ENCODE peak calls at places on chromosomes 5 and 9, in four cellular contexts. G is fibroblast of lung, O is endothelial cell of umbilical vein, J is lower leg skin. X is an unnamed sample.

GRCh38 chr5:80238778-80239679 is 16.8 kb downstream of the SERINC5 start:
- DNase-seq in G (peak), J (peak), O (peak), X (peak)

GRCh38 chr9:1639166-1639565 is 376.0 kb upstream of the SMARCA2 start:
- DNase-seq in G (no peak), J (no peak), O (no peak), X (no peak)

GRCh38 chr9:96342553-96343245 is 40.7 kb upstream of the HSD17B3 start:
- DNase-seq in J (peak), O (no peak), G (no peak), X (no peak)

GRCh38 chr9:136658849-136659535 is 3.7 kb upstream of the EGFL7 start:
- DNase-seq in O (peak), J (no peak), G (no peak), X (no peak)

GRCh38 chr9:111016046-111017026 is 21.9 kb downstream of the LPAR1 start:
- DNase-seq in G (peak), J (no peak), O (peak), X (peak)

GRCh38 chr5:179986328-179986727 is 78.6 kb upstream of the TBC1D9B start:
- DNase-seq in J (no peak), O (peak), G (no peak), X (peak)

GRCh38 chr9:109192732-109193361 is 25.8 kb upstream of the FRRS1L start:
- DNase-seq in J (peak), G (peak), O (no peak), X (no peak)

GRCh38 chr5:172721455-172722308 is 49.3 kb downstream of the DUSP1 start:
- DNase-seq in O (peak), J (no peak), G (peak), X (peak)

GRCh38 chr9:117189121-117189520 is 225.7 kb downstream of the ASTN2 start:
- DNase-seq in O (no peak), G (peak), J (no peak), X (no peak)

GRCh38 chr9:130053109-130053503 is 600 bp upstream of the GPR107 start:
- DNase-seq in J (no peak), O (no peak), G (no peak), X (no peak)

GRCh38 chr9:24832307-24832706 is 286.6 kb upstream of the IZUMO3 start:
- DNase-seq in J (no peak), O (no peak), G (no peak), X (peak)

GRCh38 chr9:15274425-15274824 is 32.6 kb downstream of the TTC39B start:
- DNase-seq in O (no peak), G (no peak), J (no peak), X (no peak)

GRCh38 chr5:139747583-139748504 is 47.8 kb upstream of the PSD2 start:
- DNase-seq in G (peak), J (no peak), O (peak), X (peak)

GRCh38 chr5:15643731-15644130 is 143.8 kb downstream of the FBXL7 start:
- DNase-seq in G (peak), O (no peak), J (no peak), X (no peak)

GRCh38 chr5:83353231-83353630 is 118.3 kb upstream of the VCAN start:
- DNase-seq in G (no peak), J (no peak), O (no peak), X (no peak)

DNA sequence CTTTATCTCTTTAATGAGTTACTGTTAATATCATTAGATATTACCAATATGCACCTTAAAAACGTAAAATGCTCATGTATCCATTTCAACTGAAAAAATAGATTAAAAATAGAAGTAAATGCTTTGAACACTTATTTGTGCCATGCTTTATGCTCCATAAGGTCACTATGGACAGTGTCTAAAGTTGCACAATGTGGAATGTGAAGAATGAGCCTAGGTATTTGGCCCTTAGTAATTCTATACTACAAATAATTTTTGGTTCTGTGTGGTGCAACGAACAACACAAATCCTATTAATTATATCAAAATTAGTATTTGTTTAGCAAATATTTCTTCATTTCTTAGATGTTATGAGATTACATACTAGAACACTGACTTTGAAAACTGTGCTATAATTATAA is 469.9 kb upstream of the TUSC1 start:
- DNase-seq in J (no peak), O (no peak), G (no peak), X (no peak)
- TF ChIP-seq CTCF in J (no peak), O (no peak), G (no peak), X (no peak)

GRCh38 chr9:36946653-36947052 is 87.4 kb downstream of the PAX5 start:
- DNase-seq in J (peak), G (peak), O (no peak), X (peak)

GRCh38 chr9:36950389-36950788 is 83.7 kb downstream of the PAX5 start:
- DNase-seq in G (no peak), O (no peak), J (no peak), X (no peak)

GRCh38 chr9:36945999-36946398 is 88.1 kb downstream of the PAX5 start:
- DNase-seq in J (peak), G (no peak), O (no peak), X (no peak)

GRCh38 chr9:36948051-36948450 is 86.0 kb downstream of the PAX5 start:
- DNase-seq in J (peak), O (no peak), G (no peak), X (no peak)

GRCh38 chr9:36949470-36949869 is 84.6 kb downstream of the PAX5 start:
- DNase-seq in J (peak), G (no peak), O (no peak), X (no peak)
- H3K4me3 ChIP-seq in J (no peak), G (no peak), O (no peak), X (no peak)

DNA sequence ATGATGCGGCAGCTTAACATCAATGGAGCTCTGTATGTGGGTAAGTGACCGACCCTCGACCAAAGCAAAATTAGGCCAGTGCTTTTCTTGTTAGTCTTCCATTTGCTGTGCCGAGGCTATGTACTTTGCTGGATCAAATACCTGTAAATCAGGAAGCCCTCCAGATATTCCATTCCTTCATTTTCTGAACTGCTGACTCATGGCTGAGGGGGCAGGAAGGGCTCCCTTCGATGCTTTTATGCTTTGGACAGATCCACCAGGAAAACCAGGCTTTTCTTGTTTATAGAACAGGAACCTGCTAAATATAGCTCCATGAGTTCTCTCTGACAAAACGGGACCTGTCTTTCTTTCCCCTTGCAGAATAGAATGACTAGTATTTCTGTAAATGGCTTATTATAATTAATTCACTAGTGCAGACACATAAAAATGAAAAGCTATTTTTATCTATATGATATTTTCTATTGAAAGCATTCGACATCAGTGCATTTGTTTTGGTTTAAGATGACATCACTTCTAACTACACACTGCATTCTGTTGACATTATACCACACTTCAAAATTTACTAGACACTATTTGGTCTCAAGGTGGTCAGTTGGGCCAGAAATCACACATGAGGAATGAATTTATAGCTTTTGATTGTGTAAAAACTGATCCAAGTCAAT is 93.3 kb downstream of the LIFR start:
- DNase-seq in O (peak), G (peak), J (no peak), X (no peak)
- TF ChIP-seq CTCF in O (no peak), G (no peak), J (no peak), X (no peak)

GRCh38 chr9:22342489-22343217 is 104.0 kb upstream of the DMRTA1 start:
- DNase-seq in O (peak), G (peak), J (no peak), X (peak)
- H3K4me3 ChIP-seq in O (no peak), G (no peak), J (no peak), X (no peak)

X was measured in fibroblast of mammary gland.